ENCODE peak calls at places on chromosomes 5 and 9, in six cellular contexts. A is A549, F is ovary, O is sigmoid colon, D is HepG2, N is stomach. M is an unnamed sample.

GRCh38 chr9:70553718-70554673 is 139.5 kb upstream of the KLF9 start:
- DNase-seq in F (no peak), A (no peak), O (peak), N (no peak), D (no peak), M (peak)

GRCh38 chr5:40499514-40500273 is 180.0 kb upstream of the PTGER4 start:
- DNase-seq in F (no peak), O (no peak), D (no peak), A (no peak), N (no peak), M (no peak)

GRCh38 chr9:125255781-125256391 is 5.7 kb upstream of the GAPVD1 start:
- DNase-seq in N (no peak), A (peak), D (peak), O (no peak), F (no peak), M (no peak)

GRCh38 chr5:127305486-127305885 is 14.9 kb downstream of the MEGF10 start:
- DNase-seq in O (no peak), D (no peak), F (no peak), N (no peak), A (no peak), M (no peak)

GRCh38 chr9:26975728-26976707 is 19.8 kb downstream of the IFT74 start:
- DNase-seq in N (peak), D (peak), F (no peak), A (peak), O (no peak), M (no peak)

GRCh38 chr9:2271426-2271825 is 256.3 kb downstream of the SMARCA2 start:
- DNase-seq in N (no peak), A (peak), O (no peak), D (no peak), F (peak), M (no peak)

GRCh38 chr9:3241290-3241689 is 284.5 kb downstream of the RFX3 start:
- DNase-seq in F (no peak), O (no peak), D (no peak), N (no peak), A (no peak), M (no peak)

GRCh38 chr5:66323142-66323890 is 179.2 kb downstream of the SREK1 start:
- DNase-seq in F (no peak), N (no peak), A (no peak), D (no peak), O (no peak), M (no peak)

GRCh38 chr5:160556886-160557285 is 135.2 kb downstream of the PTTG1 start:
- DNase-seq in F (no peak), A (no peak), N (no peak), D (no peak), O (no peak), M (no peak)

GRCh38 chr5:27876071-27876470 is 837.7 kb upstream of the CDH9 start:
- DNase-seq in O (no peak), D (no peak), N (no peak), F (no peak), A (no peak), M (no peak)

GRCh38 chr9:88998506-88998905 is 7.2 kb downstream of the S1PR3 start:
- DNase-seq in F (no peak), O (no peak), A (no peak), D (no peak), N (no peak), M (no peak)

GRCh38 chr5:21152611-21153010 is 1164.6 kb upstream of the CDH18 start:
- DNase-seq in F (no peak), O (no peak), N (no peak), A (peak), D (no peak), M (no peak)

GRCh38 chr5:134466241-134467069 is 54.8 kb upstream of the CDKN2AIPNL start:
- DNase-seq in N (peak), F (peak), A (peak), D (peak), O (peak), M (peak)

GRCh38 chr5:135221696-135222095 is 177.3 kb downstream of the MACROH2A1 start:
- DNase-seq in A (no peak), D (no peak), F (peak), O (no peak), N (peak), M (no peak)

GRCh38 chr9:113373676-113374392 is 3.0 kb downstream of the HDHD3 start:
- DNase-seq in F (no peak), D (no peak), A (no peak), N (no peak), O (no peak), M (peak)

GRCh38 chr9:90726215-90726614 is 75.4 kb upstream of the SYK start:
- DNase-seq in N (no peak), A (no peak), F (no peak), O (no peak), D (peak), M (no peak)

GRCh38 chr5:151092750-151093149 is 11.9 kb upstream of the TNIP1 start:
- DNase-seq in F (no peak), A (no peak), D (no peak), N (no peak), O (peak), M (peak)

GRCh38 chr9:5890641-5891040 is at the start of gene MLANA:
- DNase-seq in D (no peak), O (no peak), N (no peak), A (no peak), F (no peak), M (no peak)

GRCh38 chr9:87535817-87536539 is 38.3 kb downstream of the DAPK1 start:
- DNase-seq in D (no peak), O (no peak), F (no peak), N (no peak), A (no peak), M (no peak)

GRCh38 chr5:141354900-141355469 is at the start of gene PCDHGA4:
- DNase-seq in A (no peak), F (no peak), D (no peak), N (no peak), O (no peak), M (no peak)

GRCh38 chr5:160894-161540 is 30.3 kb upstream of the LRRC14B start:
- DNase-seq in N (peak), D (no peak), O (no peak), F (no peak), A (no peak), M (no peak)

GRCh38 chr5:137181685-137182084 is 317.4 kb downstream of the SPOCK1 start:
- DNase-seq in O (no peak), N (no peak), A (no peak), D (no peak), F (no peak), M (no peak)

GRCh38 chr5:20678386-20678785 is 690.4 kb upstream of the CDH18 start:
- DNase-seq in A (no peak), N (no peak), F (no peak), O (no peak), D (no peak), M (no peak)

GRCh38 chr5:140785905-140786686 is at the start of gene PCDHA1:
- DNase-seq in A (peak), N (no peak), F (no peak), O (no peak), D (no peak), M (no peak)

GRCh38 chr9:78559449-78559885 is 262.5 kb downstream of the PSAT1 start:
- DNase-seq in O (no peak), A (peak), D (no peak), F (no peak), N (no peak), M (no peak)

GRCh38 chr9:72315510-72316287 is 49.3 kb downstream of the ZFAND5 start:
- DNase-seq in O (peak), F (peak), D (no peak), A (peak), N (peak), M (no peak)

GRCh38 chr9:95082401-95083084 is 235.0 kb downstream of the FANCC start:
- DNase-seq in A (no peak), O (peak), D (no peak), N (peak), F (no peak), M (no peak)

GRCh38 chr5:146731909-146732659 is 146.5 kb downstream of the PPP2R2B start:
- DNase-seq in F (no peak), O (no peak), A (peak), D (no peak), N (no peak), M (no peak)

GRCh38 chr5:161086456-161086855 is 234.4 kb upstream of the ATP10B start:
- DNase-seq in A (no peak), N (no peak), D (no peak), O (no peak), F (no peak), M (no peak)

GRCh38 chr9:72665421-72665820 is 144.0 kb downstream of the TMC1 start:
- DNase-seq in D (no peak), A (peak), O (no peak), F (no peak), N (no peak), M (no peak)

DNA sequence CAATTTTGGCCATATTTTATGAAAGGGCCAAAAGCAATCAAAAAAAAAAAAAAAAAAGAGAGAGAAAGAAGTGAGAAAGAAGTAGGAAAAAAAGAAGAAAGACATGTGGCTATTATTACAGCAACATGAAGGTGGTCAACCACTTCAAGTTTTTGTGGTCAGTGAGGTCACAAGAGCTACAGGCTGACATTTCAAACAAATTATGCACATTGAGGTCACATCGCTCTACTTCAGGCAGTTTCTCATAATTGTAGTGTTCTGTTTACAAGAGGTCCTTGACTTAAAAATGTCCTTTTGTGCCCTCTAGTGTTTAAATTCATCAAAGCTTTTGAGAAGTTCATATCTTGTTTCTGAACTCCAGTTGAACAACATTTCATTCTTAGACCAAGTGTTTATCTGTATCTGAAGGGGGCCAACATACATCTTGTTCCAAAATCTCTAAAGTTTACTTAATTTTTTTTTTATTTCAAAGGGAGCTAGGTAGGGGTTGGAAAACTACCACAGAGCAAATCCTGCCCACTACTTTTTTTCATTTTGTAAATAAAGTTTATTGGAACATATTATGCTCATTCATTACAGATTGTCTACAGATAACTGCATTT is 513.1 kb downstream of the PDE4D start:
- DNase-seq in A (peak), F (no peak), O (no peak), N (no peak), D (peak), M (peak)
- TF ChIP-seq EP300 in A (no peak), F (no peak), O (no peak), N (no peak), D (no peak), M (no peak)

DNA sequence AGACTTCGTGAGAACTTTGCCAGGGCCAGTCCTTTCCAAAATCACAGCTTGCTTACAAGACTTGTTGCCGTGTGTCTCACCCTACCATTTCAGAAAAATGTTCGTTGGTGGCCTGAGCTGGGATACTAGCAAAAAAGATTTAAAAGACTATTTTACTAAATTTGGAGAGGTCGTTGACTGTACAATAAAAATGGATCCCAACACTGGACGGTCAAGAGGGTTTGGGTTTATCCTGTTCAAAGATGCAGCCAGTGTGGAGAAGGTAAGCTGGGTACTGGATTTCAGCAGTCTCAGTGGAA is 1.4 kb downstream of the HNRNPAB start:
- DNase-seq in A (no peak), N (no peak), F (no peak), O (no peak), D (no peak), M (no peak)
- TF ChIP-seq POLR2A in A (no peak), N (no peak), F (no peak), O (no peak), D (no peak), M (no peak)

GRCh38 chr9:35111006-35111933 is 4.4 kb downstream of the ATOSB start:
- DNase-seq in D (peak), N (peak), O (peak), A (peak), F (peak), M (peak)
- TF ChIP-seq EP300 in D (no peak), N (no peak), O (no peak), A (no peak), F (no peak), M (no peak)

DNA sequence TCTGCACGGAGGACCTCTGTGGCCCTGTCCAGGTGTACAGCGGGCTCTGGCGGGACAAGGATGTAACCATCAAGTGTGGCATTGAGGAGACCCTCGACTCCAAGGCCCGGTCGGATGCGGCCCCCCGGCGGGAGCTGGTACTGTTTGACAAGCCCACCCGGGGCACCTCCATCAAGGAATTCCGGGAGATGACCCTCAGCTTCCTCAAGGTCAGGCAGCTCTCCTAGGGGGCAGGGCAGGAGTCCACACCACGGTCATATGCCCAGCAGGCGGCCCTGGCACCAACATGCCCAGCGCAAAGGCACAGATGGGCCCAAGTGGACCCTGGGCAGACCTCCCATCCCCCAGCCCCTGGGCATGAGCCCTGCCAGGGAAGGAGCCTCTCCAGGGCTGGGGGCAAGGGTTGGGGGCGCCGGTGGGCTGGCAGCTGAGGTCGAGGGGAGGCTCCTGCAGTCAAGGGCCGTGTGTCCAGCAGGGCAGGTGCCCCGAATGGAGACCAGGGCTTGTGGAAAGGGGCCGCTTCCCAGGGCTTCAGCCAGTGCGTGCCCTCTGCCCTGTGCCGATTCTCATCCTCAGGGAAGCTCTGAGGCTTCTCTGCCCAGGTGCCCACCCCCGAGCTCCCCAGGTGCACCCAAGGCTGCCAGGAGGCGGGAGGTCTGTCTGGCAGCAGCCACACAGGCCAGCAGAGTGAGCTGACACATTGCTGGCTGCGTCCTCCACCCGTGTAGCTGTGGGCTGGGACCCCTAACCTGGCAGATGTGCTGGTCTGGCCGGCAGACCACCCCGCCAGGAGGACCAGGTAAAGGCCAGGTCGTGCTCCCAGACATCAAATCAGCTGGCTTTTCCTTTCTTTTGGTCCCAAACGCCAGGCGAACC is 10.0 kb downstream of the DIPK1B start:
- DNase-seq in O (no peak), N (no peak), D (no peak), F (no peak), A (no peak), M (peak)
- TF ChIP-seq POLR2A in O (no peak), N (no peak), D (no peak), F (no peak), A (no peak), M (no peak)

GRCh38 chr5:117336208-117336607 is 761.6 kb upstream of the SEMA6A start:
- DNase-seq in O (no peak), A (no peak), F (no peak), D (no peak), N (no peak), M (no peak)
- TF ChIP-seq EP300 in O (no peak), A (no peak), F (no peak), D (no peak), N (no peak), M (no peak)

GRCh38 chr9:107336718-107337360 is 53.8 kb downstream of the RAD23B start:
- DNase-seq in N (peak), D (no peak), F (no peak), A (no peak), O (no peak), M (peak)

GRCh38 chr9:107335331-107335730 is 52.3 kb downstream of the RAD23B start:
- DNase-seq in D (no peak), F (no peak), O (no peak), A (no peak), N (no peak), M (no peak)

GRCh38 chr9:107332883-107333282 is 49.8 kb downstream of the RAD23B start:
- DNase-seq in F (no peak), N (no peak), A (no peak), O (no peak), D (no peak), M (no peak)

GRCh38 chr9:107333363-107333762 is 50.3 kb downstream of the RAD23B start:
- DNase-seq in F (no peak), O (no peak), D (no peak), N (no peak), A (no peak), M (no peak)

GRCh38 chr9:107334103-107334776 is 51.2 kb downstream of the RAD23B start:
- DNase-seq in D (no peak), N (no peak), O (no peak), A (no peak), F (no peak), M (no peak)
- TF ChIP-seq POLR2A in D (no peak), N (no peak), O (no peak), A (no peak), F (no peak), M (no peak)

DNA sequence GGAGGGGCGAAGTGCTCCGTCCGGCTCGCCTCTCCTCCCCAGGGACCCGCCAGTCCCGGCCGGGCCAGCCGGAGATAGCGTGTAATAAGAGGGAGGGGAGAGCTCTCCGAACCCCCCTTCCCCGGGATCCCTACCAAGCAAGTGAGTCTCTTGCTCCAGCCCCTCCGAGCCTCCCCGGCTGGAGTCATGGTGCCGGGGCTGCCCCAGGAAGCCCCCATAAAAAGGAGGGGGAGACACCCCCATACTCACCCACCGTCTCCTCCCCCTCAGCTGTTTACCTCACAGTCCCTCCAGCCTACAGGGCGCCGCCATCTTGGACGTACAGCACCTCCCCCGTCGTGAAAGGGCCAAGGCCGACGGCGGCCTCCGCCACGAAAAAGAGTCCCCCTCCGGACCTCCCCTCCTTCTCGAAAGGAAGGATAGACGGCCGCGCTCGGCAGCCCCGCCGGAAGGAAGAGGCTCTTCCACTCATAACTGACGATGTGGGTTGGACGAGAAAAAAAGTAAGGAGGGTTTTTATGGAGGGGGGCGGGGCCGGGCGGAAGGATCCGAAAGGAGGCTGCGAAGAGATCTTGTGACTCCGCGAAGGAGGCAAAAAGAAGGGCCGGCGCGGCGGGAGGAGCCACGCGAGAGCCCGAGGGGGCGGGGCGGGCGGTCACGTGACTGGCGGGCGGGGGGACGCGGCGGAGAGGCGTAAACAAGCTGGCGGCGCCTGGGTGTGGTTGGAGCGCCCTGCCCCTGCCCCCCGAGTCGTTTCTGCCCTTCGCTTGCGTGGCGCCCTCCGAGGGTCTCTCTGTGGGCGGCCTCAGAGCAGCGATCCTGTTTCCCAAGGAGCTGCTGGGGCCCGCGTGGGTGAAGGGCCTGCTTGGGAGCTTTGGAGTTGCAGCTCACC is at the start of gene TSC1:
- DNase-seq in F (peak), D (peak), O (peak), N (peak), A (peak), M (peak)
- TF ChIP-seq EP300 in F (peak), D (peak), O (peak), N (no peak), A (no peak), M (no peak)